ENCODE peak calls at places on chromosome 22, in five cellular contexts. A is progenitor cell of endocrine pancreas, W is lung, J is HFF-Myc, B is neural progenitor cell. L is an unnamed sample.

GRCh38 chr22:40684728-40685127 is 5.4 kb downstream of the MCHR1 start:
- DNase-seq in A (no peak), W (no peak), J (no peak), B (no peak), L (no peak)

GRCh38 chr22:48054596-48054995 is 1292.1 kb downstream of the TBC1D22A start:
- DNase-seq in A (no peak), W (no peak), J (no peak), B (no peak), L (no peak)

GRCh38 chr22:19107730-19108074 is 14.5 kb downstream of the DGCR2 start:
- DNase-seq in A (no peak), W (no peak), J (no peak), B (no peak), L (no peak)

GRCh38 chr22:28116261-28116673 is 197.2 kb upstream of the PITPNB start:
- DNase-seq in A (no peak), W (no peak), J (peak), B (no peak), L (no peak)

GRCh38 chr22:32144875-32145274 is 14.2 kb downstream of the C22orf42 start:
- DNase-seq in A (no peak), W (no peak), J (no peak), B (no peak), L (no peak)

GRCh38 chr22:50731811-50732624 is 6.0 kb upstream of the ACR start:
- DNase-seq in A (no peak), W (peak), J (no peak), B (peak), L (no peak)

GRCh38 chr22:48575567-48576332 is 1251.9 kb downstream of the BRD1 start:
- DNase-seq in A (no peak), W (no peak), J (no peak), B (peak), L (no peak)

GRCh38 chr22:17370036-17370765 is 941 bp downstream of the CECR2 start:
- DNase-seq in A (peak), W (no peak), J (no peak), B (peak), L (peak)

GRCh38 chr22:47012589-47013365 is 250.3 kb downstream of the TBC1D22A start:
- DNase-seq in A (no peak), W (no peak), J (no peak), B (no peak), L (no peak)

GRCh38 chr22:48895831-48896765 is 931.6 kb downstream of the BRD1 start:
- DNase-seq in A (no peak), W (no peak), J (no peak), B (no peak), L (no peak)

GRCh38 chr22:32764330-32765116 is 37.0 kb upstream of the TIMP3 start:
- DNase-seq in A (no peak), W (peak), J (peak), B (no peak), L (peak)

GRCh38 chr22:37545703-37546435 is 14.4 kb upstream of the CDC42EP1 start:
- DNase-seq in A (peak), W (peak), J (peak), B (peak), L (peak)

GRCh38 chr22:47697861-47698260 is 935.4 kb downstream of the TBC1D22A start:
- DNase-seq in A (no peak), W (no peak), J (no peak), B (no peak), L (no peak)

GRCh38 chr22:47294222-47294532 is 531.7 kb downstream of the TBC1D22A start:
- DNase-seq in A (no peak), W (no peak), J (no peak), B (no peak), L (no peak)

GRCh38 chr22:29030618-29031235 is 30.9 kb downstream of the C22orf31 start:
- DNase-seq in A (peak), W (peak), J (peak), B (peak), L (peak)

GRCh38 chr22:38021201-38021600 is 36.0 kb upstream of the PICK1 start:
- DNase-seq in A (no peak), W (no peak), J (no peak), B (no peak), L (no peak)

GRCh38 chr22:44669725-44670027 is 32.3 kb upstream of the PRR5 start:
- DNase-seq in A (no peak), W (no peak), J (no peak), B (peak), L (no peak)

GRCh38 chr22:49092751-49093150 is 734.9 kb downstream of the BRD1 start:
- DNase-seq in A (no peak), W (no peak), J (no peak), B (no peak), L (no peak)

GRCh38 chr22:41500303-41500702 is 31.4 kb downstream of the ACO2 start:
- DNase-seq in A (no peak), W (no peak), J (no peak), B (no peak), L (no peak)

GRCh38 chr22:24290459-24290858 is 19.8 kb downstream of the SPECC1L start:
- DNase-seq in A (no peak), W (no peak), J (no peak), B (no peak), L (no peak)

GRCh38 chr22:28547132-28547842 is 132.4 kb downstream of the TTC28 start:
- DNase-seq in A (no peak), W (no peak), J (no peak), B (no peak), L (no peak)

GRCh38 chr22:28799125-28799833 is 1.1 kb downstream of the XBP1 start:
- DNase-seq in A (no peak), W (peak), J (no peak), B (peak), L (no peak)

GRCh38 chr22:48579035-48579914 is 1248.4 kb downstream of the BRD1 start:
- DNase-seq in A (no peak), W (no peak), J (no peak), B (peak), L (no peak)

GRCh38 chr22:36431977-36432376 is 44.2 kb upstream of the MYH9 start:
- DNase-seq in A (no peak), W (no peak), J (no peak), B (no peak), L (no peak)

GRCh38 chr22:24157783-24158170 is 23.5 kb upstream of the SUSD2 start:
- DNase-seq in A (no peak), W (no peak), J (no peak), B (no peak), L (no peak)

GRCh38 chr22:41517172-41518047 is 26.9 kb downstream of the POLR3H start:
- DNase-seq in A (peak), W (peak), J (no peak), B (peak), L (peak)

GRCh38 chr22:41550952-41551491 is 6.8 kb upstream of the POLR3H start:
- DNase-seq in A (no peak), W (no peak), J (no peak), B (no peak), L (no peak)

GRCh38 chr22:49976439-49977175 is 16.0 kb downstream of the PIM3 start:
- DNase-seq in A (no peak), W (no peak), J (no peak), B (no peak), L (no peak)

GRCh38 chr22:37197451-37198289 is 9.6 kb upstream of the C1QTNF6 start:
- DNase-seq in A (no peak), W (peak), J (no peak), B (no peak), L (no peak)

GRCh38 chr22:26310616-26311015 is 118.4 kb upstream of the ASPHD2 start:
- DNase-seq in A (no peak), W (no peak), J (no peak), B (no peak), L (no peak)

GRCh38 chr22:41355895-41356294 is 25.8 kb upstream of the TEF start:
- DNase-seq in A (no peak), W (no peak), J (no peak), B (no peak), L (no peak)

GRCh38 chr22:17250380-17251129 is 31.3 kb upstream of the ADA2 start:
- DNase-seq in A (no peak), W (no peak), J (no peak), B (no peak), L (no peak)

GRCh38 chr22:27110985-27111451 is 453.6 kb downstream of the MIAT start:
- DNase-seq in A (no peak), W (no peak), J (no peak), B (peak), L (no peak)

DNA sequence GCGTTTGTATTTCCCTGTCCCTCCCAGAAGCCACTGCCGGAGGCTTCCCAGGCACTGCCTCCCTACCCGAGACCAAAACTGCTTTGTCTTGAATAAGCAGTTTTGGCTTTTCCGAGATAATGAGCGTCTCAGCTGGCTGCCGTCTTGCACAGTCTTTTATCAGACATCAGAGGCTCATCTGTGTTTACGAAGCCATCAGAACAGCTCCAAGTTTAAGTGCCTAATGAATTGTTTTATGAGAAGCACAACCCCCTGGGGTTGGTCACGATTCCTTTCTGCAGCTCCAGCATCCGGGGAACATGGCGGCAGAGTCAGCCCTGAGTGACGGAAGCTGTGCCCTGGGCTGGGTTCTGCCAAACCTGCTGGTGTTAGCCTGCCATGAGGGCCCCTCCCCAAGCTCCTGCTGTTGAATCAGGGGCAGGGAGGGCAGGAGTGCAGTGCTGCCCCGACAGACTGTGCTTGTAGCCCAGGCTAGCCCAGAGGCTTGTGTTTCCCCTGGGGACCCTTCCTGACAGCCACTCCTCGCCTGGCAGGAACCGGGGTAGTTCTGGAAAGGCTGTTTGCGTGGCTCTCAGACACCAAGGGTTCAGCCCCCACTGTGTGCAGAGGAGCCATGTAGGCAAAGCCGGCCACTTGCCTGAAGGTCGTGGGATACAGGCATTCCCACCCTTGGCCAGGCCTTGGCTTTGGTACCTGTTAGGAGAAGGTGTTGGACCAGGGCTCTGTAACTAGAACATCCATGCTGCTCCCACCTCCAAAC is 96.1 kb downstream of the MORC2 start:
- DNase-seq in A (no peak), W (no peak), J (no peak), B (no peak), L (no peak)
- TF ChIP-seq CTCF in A (no peak), W (no peak), J (no peak), B (no peak), L (no peak)

DNA sequence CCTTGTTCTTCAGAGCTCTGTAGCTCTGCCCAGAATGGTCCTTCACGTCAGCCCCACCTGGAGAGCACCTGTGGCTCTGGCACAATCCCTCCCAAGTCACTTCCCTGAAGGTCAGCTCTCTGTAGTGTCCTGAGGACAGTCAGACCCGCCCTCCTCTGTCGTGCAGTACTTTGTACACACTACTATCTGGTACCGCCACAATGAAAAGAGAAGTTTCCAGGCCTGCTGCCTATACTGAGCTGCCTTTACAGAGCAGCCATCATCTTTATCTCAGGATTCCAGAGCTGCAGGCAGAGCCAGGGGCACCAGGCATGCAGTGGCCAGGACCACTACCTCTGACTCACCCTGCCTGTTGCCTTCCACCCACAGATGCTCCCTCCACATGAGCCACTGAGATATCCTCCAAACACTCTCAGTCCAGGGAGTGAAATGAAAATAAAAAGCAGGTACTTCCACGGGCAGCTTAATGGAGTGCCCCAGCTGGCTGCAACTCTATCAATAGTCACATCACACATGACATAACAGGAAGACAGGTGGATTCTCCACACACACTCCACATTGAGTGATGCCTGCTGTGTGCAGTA is 7.3 kb downstream of the PACSIN2 start:
- DNase-seq in A (no peak), W (peak), J (no peak), B (no peak), L (no peak)
- TF ChIP-seq CTCF in A (no peak), W (no peak), J (no peak), B (no peak), L (no peak)

GRCh38 chr22:39631857-39632256 is 61.3 kb downstream of the CACNA1I start:
- DNase-seq in A (no peak), W (no peak), J (no peak), B (peak), L (no peak)

GRCh38 chr22:39630721-39631120 is 60.2 kb downstream of the CACNA1I start:
- DNase-seq in A (no peak), W (no peak), J (no peak), B (no peak), L (no peak)

GRCh38 chr22:39635719-39636118 is 65.2 kb downstream of the CACNA1I start:
- DNase-seq in A (no peak), W (no peak), J (no peak), B (peak), L (no peak)

GRCh38 chr22:39631381-39631780 is 60.8 kb downstream of the CACNA1I start:
- DNase-seq in A (no peak), W (no peak), J (no peak), B (no peak), L (no peak)

GRCh38 chr22:39634530-39635399 is 64.2 kb downstream of the CACNA1I start:
- DNase-seq in A (no peak), W (no peak), J (peak), B (no peak), L (no peak)
- TF ChIP-seq CTCF in A (no peak), W (no peak), J (no peak), B (no peak), L (no peak)

GRCh38 chr22:20114506-20115475 is 1.1 kb upstream of the RANBP1 start:
- DNase-seq in A (no peak), W (no peak), J (no peak), B (no peak), L (no peak)

GRCh38 chr22:20116376-20116950 is 559 bp downstream of the RANBP1 start:
- DNase-seq in A (no peak), W (no peak), J (no peak), B (peak), L (no peak)

GRCh38 chr22:20116951-20117645 is at the start of gene TRMT2A:
- DNase-seq in A (peak), W (peak), J (peak), B (peak), L (peak)

GRCh38 chr22:20117656-20118571 is 888 bp upstream of the TRMT2A start:
- DNase-seq in A (no peak), W (no peak), J (no peak), B (peak), L (no peak)

GRCh38 chr22:20115691-20116375 is at the start of gene RANBP1:
- DNase-seq in A (no peak), W (no peak), J (no peak), B (peak), L (no peak)
- TF ChIP-seq CTCF in A (no peak), W (no peak), J (no peak), B (no peak), L (no peak)

DNA sequence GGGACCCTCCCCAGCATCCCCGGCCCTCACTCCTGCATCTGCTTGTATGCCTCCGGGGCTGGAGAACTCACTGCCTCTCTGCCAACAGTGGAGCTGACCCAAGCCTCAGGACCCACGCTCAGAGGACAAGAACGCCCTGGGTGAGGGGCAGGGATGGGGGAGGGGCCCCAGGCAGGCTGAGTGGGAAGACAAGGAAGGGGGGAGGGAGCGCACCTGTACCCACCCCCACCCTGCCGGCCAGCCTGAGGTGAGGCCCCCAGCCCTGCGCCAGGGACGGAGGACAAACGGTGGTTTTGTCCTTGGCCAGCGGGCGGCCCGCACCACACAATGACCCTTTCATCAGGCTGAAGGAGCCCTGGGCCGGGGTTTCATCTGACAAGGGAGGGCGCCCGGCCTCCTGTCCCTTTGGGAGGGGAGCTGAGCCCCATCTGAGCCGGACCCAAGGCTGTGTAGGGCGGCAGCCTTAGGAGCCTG is 10.0 kb downstream of the WNT7B start:
- DNase-seq in A (no peak), W (no peak), J (no peak), B (peak), L (peak)
- TF ChIP-seq CTCF in A (no peak), W (no peak), J (no peak), B (no peak), L (no peak)

GRCh38 chr22:35037089-35037488 is 28.9 kb upstream of the ISX start:
- DNase-seq in A (no peak), W (no peak), J (no peak), B (peak), L (peak)
- TF ChIP-seq CTCF in A (peak), W (no peak), J (no peak), B (peak), L (peak)

GRCh38 chr22:22929381-22930221 is 42.0 kb downstream of the IGLL5 start:
- DNase-seq in A (no peak), W (no peak), J (no peak), B (no peak), L (no peak)
- TF ChIP-seq CTCF in A (no peak), W (no peak), J (no peak), B (no peak), L (no peak)